ENCODE peak calls at places on chromosomes 7 and 10, in six cellular contexts. I, Z, V, E, G and Y are unnamed samples. For H3K9me3, the result is how much of the 10 kb centered on the place peaks cover.

GRCh38 chr10:52486840-52487611 is 172.9 kb downstream of the DKK1 start:
- DNase-seq in G (no peak), I (no peak), Z (no peak), E (no peak), V (no peak), Y (no peak)

GRCh38 chr7:100675581-100676350 is 2.2 kb downstream of the GNB2 start:
- DNase-seq in V (peak), E (peak), Z (peak), I (peak), G (peak), Y (peak)

GRCh38 chr7:128425851-128426250 is 16.1 kb upstream of the IMPDH1 start:
- DNase-seq in Z (peak), G (peak), V (peak), E (peak), I (peak), Y (peak)

GRCh38 chr10:46048152-46048551 is 2.1 kb upstream of the MSMB start:
- DNase-seq in G (no peak), V (no peak), I (no peak), Z (no peak), E (no peak), Y (no peak)

GRCh38 chr7:17142831-17143541 is 155.5 kb upstream of the AHR start:
- DNase-seq in I (no peak), E (no peak), V (no peak), Z (no peak), G (no peak), Y (no peak)

GRCh38 chr10:61642692-61643091 is 20.0 kb upstream of the CABCOCO1 start:
- DNase-seq in E (no peak), I (no peak), G (no peak), Z (no peak), V (no peak), Y (no peak)

GRCh38 chr10:53315709-53316108 is 543.1 kb upstream of the MBL2 start:
- DNase-seq in G (no peak), Z (no peak), E (no peak), I (no peak), V (no peak), Y (no peak)

GRCh38 chr7:159317294-159317693 is 172.6 kb upstream of the VIPR2 start:
- DNase-seq in Z (no peak), V (no peak), E (no peak), G (no peak), I (no peak), Y (no peak)

GRCh38 chr7:22786290-22786932 is 36.2 kb downstream of the TOMM7 start:
- DNase-seq in I (no peak), Z (no peak), G (no peak), V (peak), E (no peak), Y (no peak)

GRCh38 chr10:121860810-121861209 is 67.0 kb downstream of the ATE1 start:
- DNase-seq in V (peak), I (no peak), Z (no peak), G (no peak), E (no peak), Y (no peak)

GRCh38 chr10:2392145-2392812 is 655.0 kb upstream of the ADARB2 start:
- DNase-seq in G (no peak), V (no peak), E (no peak), Z (no peak), I (no peak), Y (no peak)

GRCh38 chr10:73953665-73954064 is 42.7 kb downstream of the PLAU start:
- DNase-seq in E (no peak), Z (no peak), I (no peak), V (no peak), G (no peak), Y (no peak)

GRCh38 chr10:120941468-120941867 is 90.3 kb downstream of the WDR11 start:
- DNase-seq in V (no peak), I (no peak), G (no peak), Z (no peak), E (no peak), Y (no peak)

GRCh38 chr10:9301554-9301953 is 1247.1 kb downstream of the GATA3 start:
- DNase-seq in I (no peak), E (no peak), G (no peak), V (no peak), Z (no peak), Y (no peak)

GRCh38 chr10:77961668-77962067 is 35.1 kb upstream of the DLG5 start:
- DNase-seq in V (no peak), G (no peak), E (no peak), I (no peak), Z (no peak), Y (no peak)

GRCh38 chr7:32059289-32060045 is 10.7 kb downstream of the PDE1C start:
- DNase-seq in E (no peak), G (no peak), I (no peak), V (no peak), Z (no peak), Y (no peak)

GRCh38 chr7:129923709-129924108 is 29.1 kb downstream of the UBE2H start:
- DNase-seq in Z (no peak), I (no peak), V (no peak), E (no peak), G (no peak), Y (no peak)

GRCh38 chr7:44326261-44327125 is 1.1 kb upstream of the CAMK2B start:
- DNase-seq in Z (no peak), I (no peak), V (no peak), E (no peak), G (no peak), Y (no peak)

GRCh38 chr7:107045980-107046379 is 1.5 kb downstream of the PRKAR2B start:
- DNase-seq in V (no peak), E (no peak), I (no peak), G (no peak), Z (no peak), Y (no peak)

GRCh38 chr10:98257198-98257597 is 10.8 kb downstream of the LOXL4 start:
- DNase-seq in V (no peak), E (peak), Z (no peak), G (no peak), I (no peak), Y (no peak)

GRCh38 chr10:13593560-13593959 is 6.8 kb downstream of the PRPF18 start:
- DNase-seq in I (no peak), Z (no peak), G (no peak), V (no peak), E (no peak), Y (no peak)

GRCh38 chr7:47776335-47776734 is 171.9 kb downstream of the PKD1L1 start:
- DNase-seq in E (no peak), I (no peak), V (no peak), G (no peak), Z (no peak), Y (no peak)

GRCh38 chr10:58334817-58335305 is at the start of gene UBE2D1:
- DNase-seq in Z (peak), G (peak), I (peak), V (peak), E (peak), Y (peak)

GRCh38 chr7:123689250-123689649 is 33.6 kb downstream of the LMOD2 start:
- DNase-seq in G (no peak), V (no peak), Z (no peak), E (no peak), I (no peak), Y (no peak)

GRCh38 chr10:26488344-26488743 is 50.2 kb downstream of the APBB1IP start:
- DNase-seq in V (no peak), Z (no peak), I (no peak), G (no peak), E (no peak), Y (no peak)

GRCh38 chr10:31704195-31704594 is 224.4 kb downstream of the ARHGAP12 start:
- DNase-seq in V (no peak), G (peak), E (no peak), I (no peak), Z (peak), Y (no peak)

GRCh38 chr10:113285291-113285690 is 267.6 kb upstream of the HABP2 start:
- DNase-seq in Z (no peak), I (no peak), V (no peak), G (no peak), E (no peak), Y (no peak)

GRCh38 chr10:98424308-98425254 is 9.6 kb upstream of the PYROXD2 start:
- DNase-seq in V (no peak), Z (no peak), G (no peak), E (peak), I (no peak), Y (no peak)

GRCh38 chr7:16345979-16346958 is 75.1 kb downstream of the CRPPA start:
- DNase-seq in V (no peak), Z (no peak), G (no peak), I (no peak), E (no peak), Y (no peak)

GRCh38 chr7:84985073-84985784 is 201.6 kb downstream of the SEMA3D start:
- DNase-seq in I (no peak), E (no peak), V (no peak), Z (no peak), G (no peak), Y (no peak)

GRCh38 chr10:21515581-21516269 is 9.8 kb downstream of the SKIDA1 start:
- DNase-seq in G (no peak), I (no peak), V (peak), E (no peak), Z (no peak), Y (no peak)

GRCh38 chr10:7409045-7409731 is 1.6 kb downstream of the SFMBT2 start:
- DNase-seq in E (no peak), G (no peak), I (peak), Z (no peak), V (peak), Y (peak)

GRCh38 chr7:1848911-1849311 is 178.8 kb downstream of the ELFN1 start:
- DNase-seq in V (no peak), Z (no peak), G (no peak), I (no peak), E (no peak), Y (no peak)

GRCh38 chr10:7475046-7475860 is 64.4 kb upstream of the SFMBT2 start:
- DNase-seq in G (peak), E (peak), I (peak), Z (no peak), V (peak), Y (no peak)

GRCh38 chr10:71984798-71985388 is 20.7 kb downstream of the CHST3 start:
- DNase-seq in E (no peak), Z (no peak), V (no peak), G (no peak), I (no peak), Y (no peak)
- H3K9me3 ChIP-seq in E (under half), Z (under half), V (under half), G (under half), I (under half), Y (under half)

GRCh38 chr7:30664184-30664885 is 17.9 kb downstream of the CRHR2 start:
- DNase-seq in E (no peak), G (no peak), Z (no peak), V (no peak), I (no peak), Y (no peak)

GRCh38 chr7:30660331-30661255 is 21.7 kb downstream of the CRHR2 start:
- DNase-seq in G (no peak), Z (no peak), V (no peak), I (no peak), E (no peak), Y (no peak)

GRCh38 chr7:30663414-30663813 is 18.8 kb downstream of the CRHR2 start:
- DNase-seq in I (no peak), E (no peak), V (no peak), G (no peak), Z (no peak), Y (no peak)

GRCh38 chr7:30661926-30662325 is 20.3 kb downstream of the CRHR2 start:
- DNase-seq in I (no peak), V (no peak), E (no peak), G (no peak), Z (no peak), Y (no peak)

GRCh38 chr7:30662431-30662939 is 19.8 kb downstream of the CRHR2 start:
- DNase-seq in Z (no peak), I (no peak), E (no peak), V (no peak), G (no peak), Y (no peak)
- H3K27ac ChIP-seq in Z (no peak), I (no peak), E (no peak), V (no peak), G (no peak), Y (no peak)

GRCh38 chr10:44308935-44309334 is 76.0 kb downstream of the CXCL12 start:
- DNase-seq in I (no peak), V (no peak), Z (no peak), E (no peak), G (no peak), Y (no peak)

GRCh38 chr10:44311563-44311905 is 73.4 kb downstream of the CXCL12 start:
- DNase-seq in I (no peak), G (no peak), E (no peak), V (no peak), Z (no peak), Y (no peak)

GRCh38 chr10:44312401-44312800 is 72.5 kb downstream of the CXCL12 start:
- DNase-seq in V (no peak), Z (no peak), E (no peak), I (no peak), G (no peak), Y (no peak)

GRCh38 chr10:44309939-44310761 is 74.7 kb downstream of the CXCL12 start:
- DNase-seq in I (no peak), E (no peak), Z (no peak), G (no peak), V (no peak), Y (no peak)

DNA sequence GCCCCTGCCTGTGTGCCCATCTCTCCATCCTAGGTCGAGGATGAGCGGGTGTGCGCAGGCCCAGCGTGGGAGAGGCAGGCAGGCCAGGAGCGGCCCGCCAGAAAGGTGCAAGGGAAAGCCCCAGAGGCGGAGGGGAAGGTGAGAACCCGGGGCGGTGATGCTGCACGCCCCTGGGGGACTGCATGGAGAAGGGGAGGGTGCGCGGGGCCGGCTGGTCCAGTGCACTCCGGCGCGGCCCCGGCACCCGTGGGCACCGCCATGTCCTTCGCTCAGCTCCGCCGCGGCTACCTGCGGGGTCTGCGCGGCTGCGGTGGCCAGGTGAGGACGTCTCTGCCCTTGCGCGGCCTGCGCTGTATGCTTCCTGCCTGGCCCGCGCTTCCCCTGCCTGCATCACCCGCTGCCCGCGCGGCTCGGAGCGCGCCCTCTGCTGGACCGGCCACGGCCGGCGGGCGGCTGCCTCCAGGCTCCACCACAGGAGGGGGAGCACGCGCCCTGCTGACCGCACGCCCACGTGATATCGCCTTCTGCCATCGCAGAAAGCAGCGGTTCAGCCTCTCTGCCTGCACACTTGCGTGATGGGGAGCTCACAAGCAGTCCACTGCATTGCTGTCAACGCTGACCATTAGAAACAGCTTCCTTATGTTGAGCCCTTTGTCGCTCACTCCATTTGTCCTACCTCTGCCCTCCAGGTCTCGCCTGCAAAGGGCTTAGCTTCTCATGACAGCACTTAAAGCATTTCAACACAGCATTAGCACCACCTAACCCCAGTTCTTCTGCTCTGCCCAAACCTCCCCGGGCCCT is 73.9 kb downstream of the CXCL12 start:
- DNase-seq in V (peak), I (peak), E (peak), G (peak), Z (peak), Y (peak)
- H3K4me3 ChIP-seq in V (peak), I (peak), E (no peak), G (peak), Z (peak), Y (peak)

GRCh38 chr10:128709975-128710794 is 584.0 kb upstream of the MKI67 start:
- DNase-seq in I (no peak), E (no peak), Z (no peak), G (no peak), V (no peak), Y (no peak)
- H3K9me3 ChIP-seq in I (under half), E (under half), Z (under half), G (under half), V (under half), Y (under half)

GRCh38 chr7:36303202-36304098 is 86.2 kb upstream of the ANLN start:
- DNase-seq in Z (peak), G (peak), I (peak), V (peak), E (peak), Y (peak)

GRCh38 chr7:36301914-36302771 is 87.5 kb upstream of the ANLN start:
- DNase-seq in E (no peak), I (no peak), V (no peak), G (no peak), Z (no peak), Y (no peak)

GRCh38 chr7:36305226-36305625 is 84.4 kb upstream of the ANLN start:
- DNase-seq in G (no peak), Z (no peak), E (no peak), I (no peak), V (no peak), Y (no peak)

GRCh38 chr7:36305648-36306047 is 84.0 kb upstream of the ANLN start:
- DNase-seq in I (no peak), G (no peak), E (no peak), V (no peak), Z (no peak), Y (no peak)

GRCh38 chr7:36304099-36304425 is 85.6 kb upstream of the ANLN start:
- DNase-seq in E (no peak), V (no peak), Z (no peak), G (no peak), I (no peak), Y (no peak)
- H3K27ac ChIP-seq in E (peak), V (no peak), Z (peak), G (peak), I (peak), Y (no peak)

GRCh38 chr7:27156901-27157716 is 634 bp upstream of the HOXA7 start:
- DNase-seq in E (no peak), G (no peak), I (no peak), Z (no peak), V (no peak), Y (no peak)

GRCh38 chr7:27156508-27156898 is at the start of gene HOXA7:
- DNase-seq in E (no peak), V (peak), G (no peak), Z (peak), I (no peak), Y (no peak)

GRCh38 chr7:27154901-27155815 is 1.3 kb downstream of the HOXA7 start:
- DNase-seq in Z (no peak), G (no peak), E (no peak), V (no peak), I (no peak), Y (no peak)

GRCh38 chr7:27154369-27154768 is 2.0 kb upstream of the HOXA3 start:
- DNase-seq in Z (no peak), V (no peak), I (no peak), E (no peak), G (no peak), Y (no peak)

GRCh38 chr7:27155816-27156507 is 513 bp downstream of the HOXA7 start:
- DNase-seq in I (no peak), E (no peak), V (peak), G (no peak), Z (no peak), Y (no peak)
- H3K4me3 ChIP-seq in I (no peak), E (no peak), V (peak), G (peak), Z (peak), Y (no peak)

DNA sequence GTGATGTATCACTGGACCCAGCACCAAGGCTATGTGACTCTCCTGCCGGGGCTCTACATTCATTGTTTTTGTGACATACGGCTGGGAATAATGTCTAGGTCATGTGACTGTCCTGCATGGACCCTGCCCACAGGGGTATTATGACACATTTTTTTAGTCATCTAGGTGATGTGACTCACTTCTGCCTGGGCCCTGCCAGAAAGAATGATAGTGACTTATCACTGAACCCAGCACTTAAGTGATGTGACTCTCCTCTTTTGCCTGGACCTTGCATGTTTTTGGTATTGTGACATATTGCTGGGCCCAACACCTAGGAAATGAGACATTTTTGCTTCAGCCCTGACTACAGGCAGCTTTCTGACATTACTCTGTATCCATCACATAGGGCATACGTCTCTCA is 51.1 kb upstream of the ZNF107 start:
- DNase-seq in G (no peak), V (no peak), Z (no peak), I (no peak), E (no peak), Y (no peak)
- H3K9me3 ChIP-seq in G (under half), V (under half), Z (under half), I (under half), E (under half), Y (under half)

GRCh38 chr10:94626476-94626875 is 57.1 kb upstream of the CYP2C18 start:
- DNase-seq in G (no peak), E (no peak), Z (no peak), V (no peak), I (no peak), Y (no peak)

GRCh38 chr10:94627511-94627910 is 56.0 kb upstream of the CYP2C18 start:
- DNase-seq in I (no peak), V (no peak), E (no peak), Z (no peak), G (no peak), Y (no peak)

GRCh38 chr10:94622666-94623205 is 60.8 kb upstream of the CYP2C18 start:
- DNase-seq in E (no peak), I (no peak), G (no peak), Z (no peak), V (no peak), Y (no peak)

DNA sequence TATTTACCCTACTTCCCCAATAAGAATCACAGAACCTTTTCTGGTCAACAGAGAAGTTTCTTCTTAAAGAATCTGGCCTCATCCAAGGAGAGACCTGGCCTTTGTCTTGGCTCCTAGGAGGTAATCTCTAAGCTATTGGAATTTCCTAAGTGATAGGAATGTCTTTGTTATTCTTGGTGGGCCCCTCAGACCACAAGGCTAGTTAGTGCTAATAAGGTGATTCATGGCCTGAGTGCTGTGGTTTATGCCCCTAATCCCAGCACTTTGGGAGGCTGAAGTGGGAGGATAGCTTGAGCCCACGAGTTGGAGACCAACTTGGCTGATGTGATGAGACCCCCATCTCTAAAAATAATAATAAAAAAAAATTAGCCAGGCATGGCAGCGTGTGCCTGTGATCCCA is 60.0 kb upstream of the CYP2C18 start:
- DNase-seq in Z (no peak), V (peak), I (no peak), G (no peak), E (no peak), Y (no peak)
- H3K27ac ChIP-seq in Z (no peak), V (peak), I (no peak), G (no peak), E (no peak), Y (no peak)

GRCh38 chr7:76292206-76292573 is 10.3 kb upstream of the HSPB1 start:
- DNase-seq in V (no peak), Z (no peak), I (no peak), G (peak), E (peak), Y (no peak)
- H3K4me3 ChIP-seq in V (no peak), Z (peak), I (no peak), G (peak), E (peak), Y (peak)